ENCODE peak calls at places on chromosomes 11 and 22, in six cellular contexts. One of them, this sample, is unnamed.

GRCh38 chr22:49023161-49023878 is 804.4 kb downstream of the BRD1 start:
- DNase-seq in GF-D8: no peak
- DNase-seq in activated CD8-positive, alpha-beta memory T cell treated with anti-CD3 and anti-CD28 coated beads for 4 hours: no peak
- DNase-seq in stimulated activated CD4-positive, alpha-beta T cell treated with anti-CD3 and anti-CD28 coated beads, Interleukin-4, amount 100 ng/mL, for 4 hours: no peak
- DNase-seq in H54: no peak
- DNase-seq in HCEC 1CT: no peak
- DNase-seq in this sample: no peak

GRCh38 chr22:21803859-21804258 is 63.6 kb downstream of the MAPK1 start:
- DNase-seq in GF-D8: no peak
- DNase-seq in activated CD8-positive, alpha-beta memory T cell treated with anti-CD3 and anti-CD28 coated beads for 4 hours: no peak
- DNase-seq in stimulated activated CD4-positive, alpha-beta T cell treated with anti-CD3 and anti-CD28 coated beads, Interleukin-4, amount 100 ng/mL, for 4 hours: no peak
- DNase-seq in H54: no peak
- DNase-seq in HCEC 1CT: no peak
- DNase-seq in this sample: no peak

GRCh38 chr11:33734441-33735165 is 1.6 kb downstream of the CD59 start:
- DNase-seq in GF-D8: no peak
- DNase-seq in activated CD8-positive, alpha-beta memory T cell treated with anti-CD3 and anti-CD28 coated beads for 4 hours: no peak
- DNase-seq in stimulated activated CD4-positive, alpha-beta T cell treated with anti-CD3 and anti-CD28 coated beads, Interleukin-4, amount 100 ng/mL, for 4 hours: no peak
- DNase-seq in H54: no peak
- DNase-seq in HCEC 1CT: peak; percentile 29
- DNase-seq in this sample: no peak

GRCh38 chr11:44893250-44894216 is 57.1 kb downstream of the TP53I11 start:
- DNase-seq in GF-D8: no peak
- DNase-seq in activated CD8-positive, alpha-beta memory T cell treated with anti-CD3 and anti-CD28 coated beads for 4 hours: no peak
- DNase-seq in stimulated activated CD4-positive, alpha-beta T cell treated with anti-CD3 and anti-CD28 coated beads, Interleukin-4, amount 100 ng/mL, for 4 hours: no peak
- DNase-seq in H54: no peak
- DNase-seq in HCEC 1CT: no peak
- DNase-seq in this sample: no peak

GRCh38 chr11:75562048-75562835 is at the start of gene SERPINH1:
- DNase-seq in GF-D8: no peak
- DNase-seq in activated CD8-positive, alpha-beta memory T cell treated with anti-CD3 and anti-CD28 coated beads for 4 hours: peak; percentile 33
- DNase-seq in stimulated activated CD4-positive, alpha-beta T cell treated with anti-CD3 and anti-CD28 coated beads, Interleukin-4, amount 100 ng/mL, for 4 hours: peak; percentile 46
- DNase-seq in H54: peak; percentile 92
- DNase-seq in HCEC 1CT: peak; percentile 82
- DNase-seq in this sample: peak; percentile 84

GRCh38 chr11:11524436-11525038 is 97.3 kb downstream of the GALNT18 start:
- DNase-seq in GF-D8: no peak
- DNase-seq in activated CD8-positive, alpha-beta memory T cell treated with anti-CD3 and anti-CD28 coated beads for 4 hours: no peak
- DNase-seq in stimulated activated CD4-positive, alpha-beta T cell treated with anti-CD3 and anti-CD28 coated beads, Interleukin-4, amount 100 ng/mL, for 4 hours: no peak
- DNase-seq in H54: no peak
- DNase-seq in HCEC 1CT: no peak
- DNase-seq in this sample: no peak

GRCh38 chr11:123653997-123654565 is 343 bp downstream of the SCN3B start:
- DNase-seq in GF-D8: no peak
- DNase-seq in activated CD8-positive, alpha-beta memory T cell treated with anti-CD3 and anti-CD28 coated beads for 4 hours: no peak
- DNase-seq in stimulated activated CD4-positive, alpha-beta T cell treated with anti-CD3 and anti-CD28 coated beads, Interleukin-4, amount 100 ng/mL, for 4 hours: no peak
- DNase-seq in H54: no peak
- DNase-seq in HCEC 1CT: no peak
- DNase-seq in this sample: peak; percentile 25

GRCh38 chr11:125063429-125064043 is 431 bp downstream of the SLC37A2 start:
- DNase-seq in GF-D8: no peak
- DNase-seq in activated CD8-positive, alpha-beta memory T cell treated with anti-CD3 and anti-CD28 coated beads for 4 hours: no peak
- DNase-seq in stimulated activated CD4-positive, alpha-beta T cell treated with anti-CD3 and anti-CD28 coated beads, Interleukin-4, amount 100 ng/mL, for 4 hours: no peak
- DNase-seq in H54: no peak
- DNase-seq in HCEC 1CT: no peak
- DNase-seq in this sample: peak; percentile 9

GRCh38 chr22:38811241-38811640 is 17.3 kb upstream of the DNAL4 start:
- DNase-seq in GF-D8: no peak
- DNase-seq in activated CD8-positive, alpha-beta memory T cell treated with anti-CD3 and anti-CD28 coated beads for 4 hours: no peak
- DNase-seq in stimulated activated CD4-positive, alpha-beta T cell treated with anti-CD3 and anti-CD28 coated beads, Interleukin-4, amount 100 ng/mL, for 4 hours: no peak
- DNase-seq in H54: no peak
- DNase-seq in HCEC 1CT: no peak
- DNase-seq in this sample: no peak

GRCh38 chr11:63944987-63945386 is 6.2 kb downstream of the NAA40 start:
- DNase-seq in GF-D8: no peak
- DNase-seq in activated CD8-positive, alpha-beta memory T cell treated with anti-CD3 and anti-CD28 coated beads for 4 hours: no peak
- DNase-seq in stimulated activated CD4-positive, alpha-beta T cell treated with anti-CD3 and anti-CD28 coated beads, Interleukin-4, amount 100 ng/mL, for 4 hours: no peak
- DNase-seq in H54: no peak
- DNase-seq in HCEC 1CT: no peak
- DNase-seq in this sample: no peak

GRCh38 chr22:29098296-29098695 is 25.5 kb downstream of the KREMEN1 start:
- DNase-seq in GF-D8: no peak
- DNase-seq in activated CD8-positive, alpha-beta memory T cell treated with anti-CD3 and anti-CD28 coated beads for 4 hours: no peak
- DNase-seq in stimulated activated CD4-positive, alpha-beta T cell treated with anti-CD3 and anti-CD28 coated beads, Interleukin-4, amount 100 ng/mL, for 4 hours: no peak
- DNase-seq in H54: no peak
- DNase-seq in HCEC 1CT: no peak
- DNase-seq in this sample: no peak

GRCh38 chr11:34308821-34309585 is 48.8 kb downstream of the ABTB2 start:
- DNase-seq in GF-D8: no peak
- DNase-seq in activated CD8-positive, alpha-beta memory T cell treated with anti-CD3 and anti-CD28 coated beads for 4 hours: no peak
- DNase-seq in stimulated activated CD4-positive, alpha-beta T cell treated with anti-CD3 and anti-CD28 coated beads, Interleukin-4, amount 100 ng/mL, for 4 hours: no peak
- DNase-seq in H54: no peak
- DNase-seq in HCEC 1CT: peak; percentile 21
- DNase-seq in this sample: no peak